ENCODE peak calls at places on chromosomes 1 and 21, in five cellular contexts. X, I, G, J and S are unnamed samples. For H3K9me3, the result is how much of the 10 kb centered on the place peaks cover.

GRCh38 chr1:59414406-59415133 is 117.7 kb downstream of the FGGY start:
- DNase-seq in X (no peak), I (no peak), G (no peak), J (no peak), S (no peak)

GRCh38 chr1:151476083-151476482 is 16.8 kb upstream of the POGZ start:
- DNase-seq in X (no peak), I (no peak), G (no peak), J (no peak), S (no peak)

GRCh38 chr1:114719424-114719787 is 2.8 kb upstream of the NRAS start:
- DNase-seq in X (no peak), I (no peak), G (no peak), J (no peak), S (no peak)

GRCh38 chr21:45359451-45360217 is 45.3 kb upstream of the COL18A1 start:
- DNase-seq in X (no peak), I (no peak), G (no peak), J (no peak), S (no peak)

GRCh38 chr1:109828756-109829505 is 65.2 kb upstream of the EPS8L3 start:
- DNase-seq in X (no peak), I (no peak), G (no peak), J (no peak), S (no peak)

GRCh38 chr1:67174716-67175284 is 8.5 kb downstream of the IL23R start:
- DNase-seq in X (no peak), I (no peak), G (no peak), J (no peak), S (no peak)

GRCh38 chr21:43274946-43275310 is 106.1 kb downstream of the CRYAA start:
- DNase-seq in X (no peak), I (no peak), G (no peak), J (no peak), S (no peak)

GRCh38 chr1:183159960-183160359 is 26.1 kb upstream of the LAMC2 start:
- DNase-seq in X (no peak), I (peak), G (no peak), J (peak), S (no peak)

GRCh38 chr21:46193829-46194373 is 9.6 kb upstream of the SPATC1L start:
- DNase-seq in X (no peak), I (peak), G (no peak), J (no peak), S (no peak)

GRCh38 chr1:8040586-8040985 is 14.5 kb upstream of the ERRFI1 start:
- DNase-seq in X (peak), I (peak), G (no peak), J (peak), S (peak)

GRCh38 chr1:38077523-38078147 is 31.0 kb upstream of the POU3F1 start:
- DNase-seq in X (no peak), I (no peak), G (no peak), J (no peak), S (no peak)

GRCh38 chr1:15916417-15916816 is 59.5 kb downstream of the ZBTB17 start:
- DNase-seq in X (no peak), I (no peak), G (no peak), J (no peak), S (no peak)

GRCh38 chr1:232598837-232599177 is 31.1 kb downstream of the SIPA1L2 start:
- DNase-seq in X (no peak), I (no peak), G (no peak), J (no peak), S (no peak)

GRCh38 chr1:4690951-4691675 is 36.7 kb downstream of the AJAP1 start:
- DNase-seq in X (no peak), I (no peak), G (no peak), J (no peak), S (no peak)

GRCh38 chr1:160256396-160257046 is 5.8 kb downstream of the DCAF8 start:
- DNase-seq in X (no peak), I (no peak), G (no peak), J (no peak), S (no peak)

GRCh38 chr1:33516428-33516827 is 44.0 kb downstream of the ZSCAN20 start:
- DNase-seq in X (no peak), I (no peak), G (no peak), J (no peak), S (no peak)

GRCh38 chr1:16971330-16972209 is 8.8 kb downstream of the MFAP2 start:
- DNase-seq in X (peak), I (no peak), G (no peak), J (no peak), S (no peak)

GRCh38 chr1:90334137-90334536 is 339.2 kb downstream of the ZNF326 start:
- DNase-seq in X (no peak), I (no peak), G (no peak), J (no peak), S (no peak)

GRCh38 chr1:153538315-153538821 is 2.4 kb downstream of the S100A5 start:
- DNase-seq in X (no peak), I (peak), G (no peak), J (no peak), S (no peak)

GRCh38 chr1:207470927-207471326 is 16.8 kb downstream of the CR2 start:
- DNase-seq in X (no peak), I (no peak), G (no peak), J (no peak), S (no peak)

GRCh38 chr1:68479501-68479900 is 17.4 kb downstream of the DEPDC1 start:
- DNase-seq in X (no peak), I (no peak), G (no peak), J (no peak), S (no peak)

GRCh38 chr21:19557488-19557887 is 1153.9 kb upstream of the TMPRSS15 start:
- DNase-seq in X (no peak), I (no peak), G (no peak), J (no peak), S (no peak)

GRCh38 chr1:42753070-42753469 is 13.0 kb upstream of the CLDN19 start:
- DNase-seq in X (no peak), I (no peak), G (no peak), J (no peak), S (no peak)

DNA sequence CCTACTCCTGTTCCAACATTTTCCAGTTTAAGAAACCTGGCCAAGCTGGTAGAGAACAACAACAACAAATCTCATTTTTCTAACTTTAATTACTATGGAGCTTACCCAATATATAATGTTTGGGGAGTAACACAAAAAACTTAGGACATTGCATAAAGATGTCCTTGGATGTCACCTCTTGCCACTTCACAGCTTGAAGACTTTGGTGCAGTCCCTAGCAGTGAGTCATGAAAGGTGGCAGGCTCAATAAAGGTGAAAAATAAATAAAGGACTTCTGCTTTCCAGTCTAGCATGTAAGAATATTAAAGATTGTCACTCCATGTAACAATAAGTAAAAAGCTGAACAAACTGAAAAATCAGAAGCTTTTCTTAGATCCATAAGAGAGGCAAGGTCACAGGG is 17.6 kb upstream of the SELP start:
- DNase-seq in X (no peak), I (no peak), G (no peak), J (no peak), S (no peak)
- H3K27ac ChIP-seq in X (no peak), I (no peak), G (no peak), J (no peak), S (no peak)

GRCh38 chr21:26448751-26449150 is 124.3 kb downstream of the CYYR1 start:
- DNase-seq in X (no peak), I (no peak), G (no peak), J (no peak), S (no peak)

GRCh38 chr21:26451014-26451740 is 121.9 kb downstream of the CYYR1 start:
- DNase-seq in X (no peak), I (no peak), G (no peak), J (no peak), S (no peak)

GRCh38 chr21:26447932-26448331 is 125.2 kb downstream of the CYYR1 start:
- DNase-seq in X (no peak), I (no peak), G (no peak), J (no peak), S (no peak)

GRCh38 chr21:26445440-26445839 is 127.6 kb downstream of the CYYR1 start:
- DNase-seq in X (no peak), I (no peak), G (no peak), J (no peak), S (no peak)

GRCh38 chr21:26449161-26449560 is 123.9 kb downstream of the CYYR1 start:
- DNase-seq in X (no peak), I (no peak), G (no peak), J (no peak), S (no peak)
- H3K9me3 ChIP-seq in X (under half), I (under half), G (under half), J (under half), S (under half)

DNA sequence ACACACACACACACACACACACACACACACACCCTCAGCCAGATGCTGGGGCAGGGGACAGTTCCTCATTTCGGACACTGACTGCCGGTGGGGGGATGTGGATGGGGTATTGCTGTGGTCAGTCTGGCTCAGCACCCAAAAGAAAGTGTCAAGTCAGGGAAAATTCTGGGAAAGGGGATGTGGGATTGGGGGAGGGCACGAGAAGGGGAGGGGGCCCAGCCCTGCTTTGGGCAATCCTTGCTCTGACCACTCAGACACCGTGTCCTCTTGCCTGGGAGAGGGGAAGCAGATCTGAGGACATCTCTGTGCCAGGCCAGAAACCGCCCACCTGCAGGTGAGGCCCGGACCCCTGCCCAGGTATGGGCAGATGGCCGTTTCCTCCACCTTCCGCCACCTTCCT is at the start of gene C1QC:
- DNase-seq in X (peak), I (no peak), G (no peak), J (no peak), S (peak)
- H3K27ac ChIP-seq in X (no peak), I (peak), G (no peak), J (no peak), S (no peak)

GRCh38 chr1:29719253-29719652 is 482.9 kb downstream of the PTPRU start:
- DNase-seq in X (no peak), I (no peak), G (no peak), J (no peak), S (no peak)
- H3K9me3 ChIP-seq in X (under half), I (under half), G (under half), J (under half), S (under half)